ENCODE peak calls at places on chromosome 18, in four cellular contexts. O, A, W and N are unnamed samples.

GRCh38 chr18:21053127-21053526 is 58.5 kb downstream of the ROCK1 start:
- DNase-seq in O (peak; percentile 81), A (no peak), W (peak; percentile 82), N (no peak)

GRCh38 chr18:28854964-28855363 is 678.0 kb upstream of the CDH2 start:
- DNase-seq in O (no peak), A (no peak), W (no peak), N (no peak)

GRCh38 chr18:9688036-9688741 is 19.9 kb upstream of the RAB31 start:
- DNase-seq in O (no peak), A (no peak), W (peak; percentile 60), N (no peak)

GRCh38 chr18:42586603-42587002 is 528.9 kb downstream of the RIT2 start:
- DNase-seq in O (no peak), A (no peak), W (no peak), N (no peak)

GRCh38 chr18:41745166-41746049 is 209.6 kb upstream of the PIK3C3 start:
- DNase-seq in O (no peak), A (peak; percentile 70), W (peak; percentile 58), N (no peak)

GRCh38 chr18:3692113-3692621 is 242.2 kb downstream of the TGIF1 start:
- DNase-seq in O (no peak), A (no peak), W (no peak), N (no peak)

GRCh38 chr18:9135081-9135911 is 1.3 kb upstream of the ANKRD12 start:
- DNase-seq in O (no peak), A (no peak), W (no peak), N (no peak)

GRCh38 chr18:45330170-45330594 is 285.1 kb upstream of the SLC14A2 start:
- DNase-seq in O (no peak), A (no peak), W (no peak), N (no peak)

GRCh38 chr18:46574740-46575108 is 82.3 kb downstream of the LOXHD1 start:
- DNase-seq in O (no peak), A (no peak), W (no peak), N (no peak)

GRCh38 chr18:74902170-74902465 is 304.4 kb downstream of the ZNF407 start:
- DNase-seq in O (no peak), A (no peak), W (no peak), N (no peak)

GRCh38 chr18:70025580-70025979 is 77.9 kb upstream of the CD226 start:
- DNase-seq in O (no peak), A (no peak), W (no peak), N (no peak)

GRCh38 chr18:56003009-56003408 is 415.0 kb upstream of the TCF4 start:
- DNase-seq in O (no peak), A (no peak), W (no peak), N (no peak)

GRCh38 chr18:48300463-48300961 is 108.7 kb downstream of the ZBTB7C start:
- DNase-seq in O (no peak), A (no peak), W (no peak), N (no peak)

GRCh38 chr18:6994719-6995430 is 122.7 kb downstream of the LAMA1 start:
- DNase-seq in O (no peak), A (no peak), W (peak; percentile 12), N (no peak)

GRCh38 chr18:56515522-56515921 is 122.9 kb downstream of the TXNL1 start:
- DNase-seq in O (no peak), A (no peak), W (peak; percentile 6), N (no peak)

GRCh38 chr18:55856679-55857078 is 268.7 kb upstream of the TCF4 start:
- DNase-seq in O (no peak), A (no peak), W (no peak), N (no peak)

GRCh38 chr18:24726727-24727539 is 266.5 kb downstream of the HRH4 start:
- DNase-seq in O (no peak), A (peak; percentile 68), W (peak; percentile 90), N (no peak)

GRCh38 chr18:74420491-74420890 is 36.6 kb downstream of the DIPK1C start:
- DNase-seq in O (no peak), A (no peak), W (no peak), N (no peak)

GRCh38 chr18:12686100-12686499 is 16.4 kb downstream of the CEP76 start:
- DNase-seq in O (no peak), A (no peak), W (peak; percentile 35), N (no peak)
- TF ChIP-seq CTCF in O (peak; percentile 12), A (no peak), W (peak; percentile 24), N (no peak)

GRCh38 chr18:49694402-49694801 is 118.9 kb downstream of the ACAA2 start:
- DNase-seq in O (no peak), A (no peak), W (no peak), N (no peak)

GRCh38 chr18:49697049-49697448 is 116.3 kb downstream of the ACAA2 start:
- DNase-seq in O (no peak), A (no peak), W (no peak), N (no peak)

GRCh38 chr18:49698596-49699025 is 114.7 kb downstream of the ACAA2 start:
- DNase-seq in O (no peak), A (no peak), W (no peak), N (no peak)

GRCh38 chr18:49699303-49699702 is 114.0 kb downstream of the ACAA2 start:
- DNase-seq in O (no peak), A (no peak), W (no peak), N (no peak)

GRCh38 chr18:49697757-49698595 is 115.4 kb downstream of the ACAA2 start:
- DNase-seq in O (no peak), A (no peak), W (no peak), N (no peak)
- TF ChIP-seq CTCF in O (no peak), A (no peak), W (no peak), N (no peak)

GRCh38 chr18:23238651-23239349 is 103.5 kb downstream of the CABLES1 start:
- DNase-seq in O (no peak), A (no peak), W (peak; percentile 23), N (no peak)

GRCh38 chr18:23238152-23238531 is 102.9 kb downstream of the CABLES1 start:
- DNase-seq in O (no peak), A (no peak), W (peak; percentile 81), N (no peak)

GRCh38 chr18:23239350-23239692 is 104.0 kb downstream of the CABLES1 start:
- DNase-seq in O (no peak), A (no peak), W (no peak), N (no peak)

GRCh38 chr18:23236876-23237468 is 101.7 kb downstream of the CABLES1 start:
- DNase-seq in O (no peak), A (no peak), W (no peak), N (no peak)

DNA sequence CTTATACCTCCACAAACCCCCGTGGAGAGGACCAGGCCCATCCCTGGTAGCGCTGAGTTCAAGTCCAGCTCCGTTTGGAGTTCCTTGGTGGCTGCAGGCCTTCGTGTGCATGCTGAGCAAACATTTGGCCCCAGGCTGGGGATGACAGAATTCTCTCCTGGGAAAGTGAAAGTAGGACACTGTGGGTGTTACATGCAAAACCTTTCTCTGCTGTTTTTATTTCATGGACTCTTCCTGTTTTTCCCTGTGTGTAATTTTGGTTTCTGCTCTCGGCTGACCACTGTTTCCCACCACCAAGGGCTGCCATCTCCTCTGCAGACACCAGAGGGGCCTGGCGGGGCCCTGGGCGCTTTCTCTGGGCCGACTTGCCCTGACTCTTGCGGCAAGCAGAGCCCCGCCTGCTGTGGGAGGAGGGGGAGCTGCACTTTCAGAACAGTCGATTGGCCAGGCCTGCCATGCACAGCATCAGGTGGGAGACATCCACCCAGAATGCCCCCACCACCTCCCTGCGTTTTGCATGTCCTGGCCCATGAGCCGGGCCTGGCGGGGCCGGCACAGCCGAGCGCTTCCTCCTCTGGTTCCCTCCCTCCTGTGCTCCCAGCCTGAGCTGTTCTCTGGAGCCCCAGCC is 102.4 kb downstream of the CABLES1 start:
- DNase-seq in O (no peak), A (peak; percentile 42), W (peak; percentile 41), N (peak; percentile 61)
- TF ChIP-seq CTCF in O (peak; percentile 33), A (no peak), W (peak; percentile 27), N (no peak)

GRCh38 chr18:76479351-76480238 is 15.4 kb downstream of the ZNF516 start:
- DNase-seq in O (no peak), A (no peak), W (no peak), N (no peak)

GRCh38 chr18:76483780-76484179 is 11.3 kb downstream of the ZNF516 start:
- DNase-seq in O (no peak), A (no peak), W (no peak), N (no peak)

GRCh38 chr18:76482971-76483691 is 11.9 kb downstream of the ZNF516 start:
- DNase-seq in O (no peak), A (no peak), W (no peak), N (no peak)

GRCh38 chr18:76482267-76482666 is 12.8 kb downstream of the ZNF516 start:
- DNase-seq in O (no peak), A (no peak), W (no peak), N (no peak)

DNA sequence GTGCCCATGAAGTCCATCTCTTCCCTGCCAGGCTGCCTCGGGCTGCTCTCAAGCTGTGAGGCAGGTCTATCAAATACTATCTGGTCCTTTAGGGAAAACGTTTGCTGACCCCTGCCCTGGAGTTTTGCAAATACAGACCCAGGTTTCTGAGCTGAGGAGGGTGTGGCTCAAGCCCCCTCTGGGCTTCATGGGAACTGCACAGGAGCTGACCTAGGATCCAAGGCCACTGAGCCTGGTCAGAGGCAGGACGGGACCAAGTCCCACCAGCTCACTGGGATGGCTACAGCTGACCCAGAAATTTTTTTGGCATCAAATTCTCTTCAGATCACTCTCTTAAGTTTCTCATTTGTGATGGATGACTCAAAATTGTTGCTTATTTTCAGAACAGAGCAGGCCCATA is 14.1 kb downstream of the ZNF516 start:
- DNase-seq in O (no peak), A (no peak), W (no peak), N (no peak)
- TF ChIP-seq CTCF in O (peak; percentile 25), A (peak; percentile 40), W (peak; percentile 30), N (no peak)

GRCh38 chr18:57965246-57965645 is 78.8 kb upstream of the NEDD4L start:
- DNase-seq in O (no peak), A (no peak), W (no peak), N (no peak)
- TF ChIP-seq CTCF in O (no peak), A (no peak), W (no peak), N (no peak)

GRCh38 chr18:62249478-62250097 is 62.5 kb downstream of the RELCH start:
- DNase-seq in O (no peak), A (peak; percentile 66), W (peak; percentile 87), N (peak; percentile 13)

GRCh38 chr18:62248313-62248712 is 61.3 kb downstream of the RELCH start:
- DNase-seq in O (no peak), A (no peak), W (no peak), N (no peak)

GRCh38 chr18:62245177-62245576 is 58.1 kb downstream of the RELCH start:
- DNase-seq in O (no peak), A (no peak), W (no peak), N (no peak)

GRCh38 chr18:62242955-62243354 is 55.9 kb downstream of the RELCH start:
- DNase-seq in O (no peak), A (no peak), W (no peak), N (no peak)

DNA sequence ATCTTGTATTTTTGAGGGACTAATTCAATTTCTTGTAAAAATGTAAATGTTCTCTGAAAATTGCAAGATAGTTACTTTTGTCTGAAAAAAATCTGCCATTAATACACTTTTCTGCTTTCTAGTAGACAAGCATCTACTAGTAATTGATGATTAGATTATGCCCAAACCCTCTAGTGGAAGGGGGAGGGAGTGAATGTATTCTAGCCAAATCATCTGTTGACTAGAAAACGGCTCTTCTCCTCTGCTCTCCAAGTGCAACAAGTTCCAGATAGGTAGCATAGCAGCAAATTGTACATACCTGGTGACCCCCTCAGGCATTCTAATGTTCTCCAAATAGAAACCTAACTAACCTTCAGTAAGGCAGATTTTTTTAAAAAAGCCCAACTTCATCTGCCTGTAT is 58.6 kb downstream of the RELCH start:
- DNase-seq in O (no peak), A (no peak), W (no peak), N (no peak)
- TF ChIP-seq CTCF in O (peak; percentile 12), A (no peak), W (peak; percentile 21), N (no peak)

GRCh38 chr18:73150199-73150598 is 282.4 kb upstream of the NETO1 start:
- DNase-seq in O (no peak), A (no peak), W (no peak), N (no peak)
- TF ChIP-seq CTCF in O (no peak), A (no peak), W (no peak), N (no peak)